ENCODE peak calls at places on chromosomes 16 and 17, in six cellular contexts. One of them, this sample, is unnamed. For H3K4me1, the result is how much of the 10 kb centered on the place peaks cover.

GRCh38 chr17:21131090-21131616 is 4.4 kb downstream of the DHRS7B start:
- DNase-seq in SJCRH30: no peak
- DNase-seq in A673: no peak
- DNase-seq in IMR-90: no peak
- DNase-seq in A549: no peak
- DNase-seq in tibial artery: no peak
- DNase-seq in this sample: no peak

GRCh38 chr16:50351116-50351515 is 17.7 kb downstream of the BRD7 start:
- DNase-seq in A549: no peak
- DNase-seq in IMR-90: peak
- DNase-seq in SJCRH30: no peak
- DNase-seq in A673: peak
- DNase-seq in tibial artery: no peak
- DNase-seq in this sample: no peak

GRCh38 chr16:69839240-69839688 is 77.1 kb downstream of the WWP2 start:
- DNase-seq in A549: no peak
- DNase-seq in tibial artery: no peak
- DNase-seq in SJCRH30: no peak
- DNase-seq in A673: no peak
- DNase-seq in IMR-90: no peak
- DNase-seq in this sample: peak

GRCh38 chr17:68439656-68440290 is 17.5 kb downstream of the WIPI1 start:
- DNase-seq in IMR-90: no peak
- DNase-seq in tibial artery: no peak
- DNase-seq in SJCRH30: no peak
- DNase-seq in A673: no peak
- DNase-seq in A549: no peak
- DNase-seq in this sample: no peak

GRCh38 chr16:56988948-56989945 is at the start of gene NLRC5:
- DNase-seq in A549: peak
- DNase-seq in A673: peak
- DNase-seq in tibial artery: peak
- DNase-seq in SJCRH30: peak
- DNase-seq in IMR-90: peak
- DNase-seq in this sample: peak

GRCh38 chr16:66255647-66256046 is 110.8 kb upstream of the CDH5 start:
- DNase-seq in SJCRH30: peak
- DNase-seq in IMR-90: no peak
- DNase-seq in A549: no peak
- DNase-seq in A673: no peak
- DNase-seq in tibial artery: no peak
- DNase-seq in this sample: no peak

GRCh38 chr16:69925311-69925710 is 25.8 kb upstream of the CLEC18A start:
- DNase-seq in tibial artery: no peak
- DNase-seq in IMR-90: no peak
- DNase-seq in A673: no peak
- DNase-seq in SJCRH30: no peak
- DNase-seq in A549: no peak
- DNase-seq in this sample: no peak

GRCh38 chr17:8870406-8871040 is 3.0 kb upstream of the PIK3R6 start:
- DNase-seq in IMR-90: no peak
- DNase-seq in SJCRH30: no peak
- DNase-seq in A673: no peak
- DNase-seq in tibial artery: no peak
- DNase-seq in A549: no peak
- DNase-seq in this sample: no peak

GRCh38 chr17:7235693-7236665 is 1.7 kb upstream of the DVL2 start:
- DNase-seq in A549: no peak
- DNase-seq in IMR-90: peak
- DNase-seq in tibial artery: no peak
- DNase-seq in A673: no peak
- DNase-seq in SJCRH30: no peak
- DNase-seq in this sample: no peak

GRCh38 chr17:81961087-81961514 is at the start of gene NOTUM:
- DNase-seq in IMR-90: peak
- DNase-seq in SJCRH30: peak
- DNase-seq in tibial artery: no peak
- DNase-seq in A549: no peak
- DNase-seq in A673: peak
- DNase-seq in this sample: no peak

GRCh38 chr17:69597898-69598692 is 183.6 kb downstream of the MAP2K6 start:
- DNase-seq in SJCRH30: no peak
- DNase-seq in IMR-90: peak
- DNase-seq in A549: peak
- DNase-seq in tibial artery: no peak
- DNase-seq in A673: no peak
- DNase-seq in this sample: no peak

GRCh38 chr17:75776399-75777242 is 8.0 kb upstream of the UNK start:
- DNase-seq in IMR-90: no peak
- DNase-seq in SJCRH30: no peak
- DNase-seq in A673: no peak
- DNase-seq in A549: no peak
- DNase-seq in tibial artery: no peak
- DNase-seq in this sample: peak

GRCh38 chr16:977096-977701 is 4.4 kb upstream of the SOX8 start:
- DNase-seq in A549: no peak
- DNase-seq in SJCRH30: no peak
- DNase-seq in A673: no peak
- DNase-seq in IMR-90: no peak
- DNase-seq in tibial artery: peak
- DNase-seq in this sample: no peak

GRCh38 chr17:6365187-6365943 is 69.6 kb downstream of the AIPL1 start:
- DNase-seq in A549: peak
- DNase-seq in tibial artery: no peak
- DNase-seq in IMR-90: peak
- DNase-seq in A673: no peak
- DNase-seq in SJCRH30: no peak
- DNase-seq in this sample: no peak

GRCh38 chr17:44546711-44547606 is 10.3 kb upstream of the FZD2 start:
- DNase-seq in IMR-90: peak
- DNase-seq in tibial artery: no peak
- DNase-seq in A549: no peak
- DNase-seq in A673: no peak
- DNase-seq in SJCRH30: peak
- DNase-seq in this sample: no peak

GRCh38 chr17:48236681-48237134 is 129.1 kb downstream of the SNX11 start:
- DNase-seq in SJCRH30: no peak
- DNase-seq in tibial artery: no peak
- DNase-seq in A673: peak
- DNase-seq in IMR-90: peak
- DNase-seq in A549: peak
- DNase-seq in this sample: no peak

GRCh38 chr17:27339198-27339835 is 45.4 kb downstream of the WSB1 start:
- DNase-seq in IMR-90: no peak
- DNase-seq in SJCRH30: no peak
- DNase-seq in A673: no peak
- DNase-seq in A549: no peak
- DNase-seq in tibial artery: no peak
- DNase-seq in this sample: no peak

GRCh38 chr16:62058412-62058811 is 22.2 kb upstream of the CDH8 start:
- DNase-seq in IMR-90: no peak
- DNase-seq in A549: no peak
- DNase-seq in A673: no peak
- DNase-seq in SJCRH30: no peak
- DNase-seq in tibial artery: no peak
- DNase-seq in this sample: no peak

GRCh38 chr17:80152057-80152831 is 5.3 kb upstream of the EIF4A3 start:
- DNase-seq in tibial artery: no peak
- DNase-seq in A673: no peak
- DNase-seq in IMR-90: peak
- DNase-seq in A549: no peak
- DNase-seq in SJCRH30: peak
- DNase-seq in this sample: no peak

GRCh38 chr17:6930754-6931153 is 65.1 kb upstream of the ALOX12 start:
- DNase-seq in A549: no peak
- DNase-seq in IMR-90: no peak
- DNase-seq in A673: no peak
- DNase-seq in SJCRH30: no peak
- DNase-seq in tibial artery: no peak
- DNase-seq in this sample: no peak

GRCh38 chr16:50591800-50592771 is 43.9 kb downstream of the NKD1 start:
- DNase-seq in A549: no peak
- DNase-seq in A673: peak
- DNase-seq in tibial artery: peak
- DNase-seq in IMR-90: no peak
- DNase-seq in SJCRH30: no peak
- DNase-seq in this sample: no peak

GRCh38 chr17:300881-301280 is 51.7 kb downstream of the RPH3AL start:
- DNase-seq in tibial artery: no peak
- DNase-seq in SJCRH30: no peak
- DNase-seq in A673: no peak
- DNase-seq in A549: no peak
- DNase-seq in IMR-90: no peak
- DNase-seq in this sample: no peak

GRCh38 chr17:37098910-37099664 is 150.3 kb downstream of the AATF start:
- DNase-seq in A673: no peak
- DNase-seq in A549: no peak
- DNase-seq in IMR-90: peak
- DNase-seq in tibial artery: no peak
- DNase-seq in SJCRH30: no peak
- DNase-seq in this sample: no peak

GRCh38 chr16:54342966-54343365 is 56.4 kb upstream of the IRX3 start:
- DNase-seq in IMR-90: no peak
- DNase-seq in A549: no peak
- DNase-seq in SJCRH30: no peak
- DNase-seq in A673: no peak
- DNase-seq in tibial artery: no peak
- DNase-seq in this sample: no peak

GRCh38 chr17:81328489-81328888 is 33.4 kb upstream of the SLC38A10 start:
- DNase-seq in A673: no peak
- DNase-seq in tibial artery: no peak
- DNase-seq in SJCRH30: no peak
- DNase-seq in A549: no peak
- DNase-seq in IMR-90: no peak
- DNase-seq in this sample: no peak

DNA sequence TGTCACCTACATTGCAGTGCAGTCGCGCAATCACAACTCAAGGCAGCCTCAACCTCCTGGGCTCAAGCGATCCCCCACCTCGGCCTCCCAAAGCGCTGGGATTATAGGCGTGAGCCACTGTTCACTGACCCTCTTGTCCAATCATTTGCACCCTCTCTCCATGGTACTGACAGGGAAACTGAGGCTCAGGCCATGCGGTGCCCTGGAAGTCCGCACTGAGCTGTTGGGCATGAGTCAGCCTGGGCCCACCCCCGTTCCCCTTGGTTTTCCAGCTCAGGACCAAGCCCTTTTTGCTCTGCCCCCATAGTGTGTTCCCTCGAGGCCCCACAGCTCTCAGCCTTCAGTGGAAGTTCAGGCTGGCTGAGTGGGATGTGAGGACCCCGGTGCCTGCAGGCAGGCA is 10.1 kb downstream of the GSE1 start:
- DNase-seq in A673: no peak
- DNase-seq in tibial artery: no peak
- DNase-seq in SJCRH30: no peak
- DNase-seq in IMR-90: no peak
- DNase-seq in A549: no peak
- DNase-seq in this sample: no peak
- H3K4me1 ChIP-seq in A673: under half
- H3K4me1 ChIP-seq in tibial artery: under half
- H3K4me1 ChIP-seq in SJCRH30: under half
- H3K4me1 ChIP-seq in IMR-90: under half
- H3K4me1 ChIP-seq in A549: under half
- H3K4me1 ChIP-seq in this sample: under half

DNA sequence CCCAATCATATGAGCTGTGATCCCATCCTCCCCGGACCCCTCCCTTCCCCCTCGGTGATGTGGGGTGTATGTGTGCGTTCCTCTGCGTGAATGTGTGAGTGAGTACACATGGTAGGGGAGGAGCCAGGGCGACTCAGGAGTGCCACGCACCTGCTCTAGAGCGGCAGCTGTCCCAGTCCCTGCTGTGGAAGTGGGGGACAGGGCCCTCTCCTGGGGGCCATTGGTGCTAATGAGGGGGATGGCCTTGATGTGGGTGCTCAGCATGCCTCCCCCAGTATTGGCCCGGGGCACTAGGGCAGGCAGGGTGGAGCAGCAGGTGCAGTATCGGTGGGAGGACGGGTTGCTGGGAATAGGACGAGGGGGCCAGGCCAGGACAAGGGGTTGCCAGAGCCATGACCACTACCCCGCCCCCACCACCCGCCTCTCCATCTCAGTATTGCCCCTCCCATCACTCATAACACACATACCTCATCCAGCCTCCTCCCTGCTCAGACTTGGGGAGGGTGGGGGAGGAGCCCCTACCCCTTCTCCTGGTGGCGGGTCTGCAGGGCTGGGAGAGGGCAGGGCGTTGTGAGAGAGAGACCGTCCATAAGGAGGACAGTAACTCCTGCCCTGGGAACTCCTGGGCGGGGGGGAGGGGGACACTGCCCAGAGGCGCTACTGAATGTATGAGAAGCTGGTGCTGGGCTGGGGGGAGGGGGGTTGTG is 8.5 kb downstream of the NR1D1 start:
- DNase-seq in tibial artery: peak
- DNase-seq in SJCRH30: no peak
- DNase-seq in IMR-90: no peak
- DNase-seq in A549: no peak
- DNase-seq in A673: no peak
- DNase-seq in this sample: no peak
- H3K27ac ChIP-seq in tibial artery: peak
- H3K27ac ChIP-seq in SJCRH30: no peak
- H3K27ac ChIP-seq in IMR-90: no peak
- H3K27ac ChIP-seq in A549: peak
- H3K27ac ChIP-seq in A673: no peak
- H3K27ac ChIP-seq in this sample: peak

GRCh38 chr16:11191665-11192064 is 64.3 kb downstream of the SOCS1 start:
- DNase-seq in A673: no peak
- DNase-seq in A549: no peak
- DNase-seq in tibial artery: no peak
- DNase-seq in IMR-90: no peak
- DNase-seq in SJCRH30: no peak
- DNase-seq in this sample: no peak

GRCh38 chr16:11196286-11196828 is 59.6 kb downstream of the SOCS1 start:
- DNase-seq in A549: no peak
- DNase-seq in SJCRH30: no peak
- DNase-seq in IMR-90: peak
- DNase-seq in tibial artery: no peak
- DNase-seq in A673: no peak
- DNase-seq in this sample: no peak

GRCh38 chr16:11193494-11193893 is 62.5 kb downstream of the SOCS1 start:
- DNase-seq in IMR-90: no peak
- DNase-seq in SJCRH30: no peak
- DNase-seq in tibial artery: no peak
- DNase-seq in A549: no peak
- DNase-seq in A673: no peak
- DNase-seq in this sample: no peak

GRCh38 chr16:11198375-11198774 is 57.6 kb downstream of the SOCS1 start:
- DNase-seq in SJCRH30: no peak
- DNase-seq in A673: no peak
- DNase-seq in IMR-90: no peak
- DNase-seq in A549: no peak
- DNase-seq in tibial artery: no peak
- DNase-seq in this sample: no peak

GRCh38 chr16:11194913-11195312 is 61.1 kb downstream of the SOCS1 start:
- DNase-seq in A549: no peak
- DNase-seq in SJCRH30: no peak
- DNase-seq in IMR-90: no peak
- DNase-seq in tibial artery: no peak
- DNase-seq in A673: no peak
- DNase-seq in this sample: no peak
- H3K4me1 ChIP-seq in A549: under half
- H3K4me1 ChIP-seq in SJCRH30: under half
- H3K4me1 ChIP-seq in IMR-90: under half
- H3K4me1 ChIP-seq in tibial artery: under half
- H3K4me1 ChIP-seq in A673: under half
- H3K4me1 ChIP-seq in this sample: under half

GRCh38 chr17:46025510-46025909 is 26.5 kb downstream of the STH start:
- DNase-seq in IMR-90: no peak
- DNase-seq in SJCRH30: no peak
- DNase-seq in A549: no peak
- DNase-seq in tibial artery: no peak
- DNase-seq in A673: no peak
- DNase-seq in this sample: no peak
- H3K27ac ChIP-seq in IMR-90: no peak
- H3K27ac ChIP-seq in SJCRH30: no peak
- H3K27ac ChIP-seq in A549: no peak
- H3K27ac ChIP-seq in tibial artery: no peak
- H3K27ac ChIP-seq in A673: no peak
- H3K27ac ChIP-seq in this sample: no peak